ENCODE peak calls at places on chromosomes 1 and 21, in five cellular contexts. One of them, this sample, is unnamed.

GRCh38 chr1:9112961-9113880 is 15.7 kb downstream of the GPR157 start:
- DNase-seq in endothelial cell of umbilical vein: no peak
- DNase-seq in AG09309: no peak
- DNase-seq in osteocyte: no peak
- DNase-seq in HT1080: peak; percentile 24
- DNase-seq in this sample: no peak

GRCh38 chr21:37673801-37674575 is 242.3 kb downstream of the KCNJ6 start:
- DNase-seq in endothelial cell of umbilical vein: no peak
- DNase-seq in AG09309: no peak
- DNase-seq in osteocyte: no peak
- DNase-seq in HT1080: no peak
- DNase-seq in this sample: no peak

GRCh38 chr1:22535399-22535798 is 27.9 kb upstream of the EPHA8 start:
- DNase-seq in endothelial cell of umbilical vein: no peak
- DNase-seq in AG09309: no peak
- DNase-seq in osteocyte: no peak
- DNase-seq in HT1080: no peak
- DNase-seq in this sample: no peak

GRCh38 chr1:26961826-26962225 is 1.6 kb upstream of the KDF1 start:
- DNase-seq in endothelial cell of umbilical vein: peak; percentile 70
- DNase-seq in AG09309: peak; percentile 57
- DNase-seq in osteocyte: no peak
- DNase-seq in HT1080: peak; percentile 92
- DNase-seq in this sample: no peak

GRCh38 chr1:169160845-169161511 is 54.5 kb downstream of the ATP1B1 start:
- DNase-seq in endothelial cell of umbilical vein: no peak
- DNase-seq in AG09309: no peak
- DNase-seq in osteocyte: no peak
- DNase-seq in HT1080: peak; percentile 17
- DNase-seq in this sample: no peak

GRCh38 chr1:113975211-113975895 is 3.9 kb upstream of the OLFML3 start:
- DNase-seq in endothelial cell of umbilical vein: peak; percentile 24
- DNase-seq in AG09309: no peak
- DNase-seq in osteocyte: no peak
- DNase-seq in HT1080: no peak
- DNase-seq in this sample: no peak

GRCh38 chr21:45631540-45631939 is 12.0 kb upstream of the PCBP3 start:
- DNase-seq in endothelial cell of umbilical vein: no peak
- DNase-seq in AG09309: no peak
- DNase-seq in osteocyte: peak; percentile 74
- DNase-seq in HT1080: no peak
- DNase-seq in this sample: no peak

GRCh38 chr1:41742219-41742618 is 176.5 kb downstream of the HIVEP3 start:
- DNase-seq in endothelial cell of umbilical vein: peak; percentile 27
- DNase-seq in AG09309: peak; percentile 52
- DNase-seq in osteocyte: no peak
- DNase-seq in HT1080: peak; percentile 92
- DNase-seq in this sample: no peak

GRCh38 chr1:52601519-52601918 is 652 bp upstream of the GPX7 start:
- DNase-seq in endothelial cell of umbilical vein: no peak
- DNase-seq in AG09309: no peak
- DNase-seq in osteocyte: no peak
- DNase-seq in HT1080: no peak
- DNase-seq in this sample: no peak